ENCODE peak calls at places on chromosomes 2 and 18, in seven cellular contexts. One of them, this sample, is unnamed.

GRCh38 chr2:233117811-233118480 is 57.8 kb downstream of the INPP5D start:
- DNase-seq in cardiac fibroblast: no peak
- DNase-seq in WERI-Rb-1: no peak
- DNase-seq in mesothelial cell of epicardium: no peak
- DNase-seq in WTC11: no peak
- DNase-seq in colonic mucosa: no peak
- DNase-seq in fibroblast of pulmonary artery: no peak
- DNase-seq in this sample: no peak

GRCh38 chr2:112787729-112788401 is 3.6 kb upstream of the IL1A start:
- DNase-seq in fibroblast of pulmonary artery: no peak
- DNase-seq in WERI-Rb-1: no peak
- DNase-seq in WTC11: no peak
- DNase-seq in mesothelial cell of epicardium: no peak
- DNase-seq in cardiac fibroblast: no peak
- DNase-seq in colonic mucosa: no peak
- DNase-seq in this sample: no peak

GRCh38 chr18:32287249-32287648 is 97.4 kb downstream of the MEP1B start:
- DNase-seq in colonic mucosa: no peak
- DNase-seq in WTC11: no peak
- DNase-seq in fibroblast of pulmonary artery: no peak
- DNase-seq in WERI-Rb-1: no peak
- DNase-seq in cardiac fibroblast: no peak
- DNase-seq in mesothelial cell of epicardium: no peak
- DNase-seq in this sample: no peak

GRCh38 chr2:148528356-148529064 is 116.0 kb upstream of the EPC2 start:
- DNase-seq in fibroblast of pulmonary artery: no peak
- DNase-seq in cardiac fibroblast: no peak
- DNase-seq in colonic mucosa: no peak
- DNase-seq in mesothelial cell of epicardium: no peak
- DNase-seq in WERI-Rb-1: no peak
- DNase-seq in WTC11: no peak
- DNase-seq in this sample: no peak

GRCh38 chr2:30408961-30409387 is 38.1 kb upstream of the LCLAT1 start:
- DNase-seq in fibroblast of pulmonary artery: peak
- DNase-seq in colonic mucosa: no peak
- DNase-seq in cardiac fibroblast: peak
- DNase-seq in mesothelial cell of epicardium: no peak
- DNase-seq in WERI-Rb-1: no peak
- DNase-seq in WTC11: no peak
- DNase-seq in this sample: no peak

GRCh38 chr2:9764153-9764778 is 79.0 kb upstream of the TAF1B start:
- DNase-seq in cardiac fibroblast: no peak
- DNase-seq in WTC11: no peak
- DNase-seq in WERI-Rb-1: no peak
- DNase-seq in fibroblast of pulmonary artery: no peak
- DNase-seq in mesothelial cell of epicardium: no peak
- DNase-seq in colonic mucosa: no peak
- DNase-seq in this sample: no peak

GRCh38 chr2:68767996-68768395 is 33.4 kb downstream of the ARHGAP25 start:
- DNase-seq in mesothelial cell of epicardium: no peak
- DNase-seq in colonic mucosa: no peak
- DNase-seq in cardiac fibroblast: no peak
- DNase-seq in fibroblast of pulmonary artery: no peak
- DNase-seq in WERI-Rb-1: no peak
- DNase-seq in WTC11: no peak
- DNase-seq in this sample: no peak

GRCh38 chr2:222320441-222321395 is 21.9 kb upstream of the PAX3 start:
- DNase-seq in WERI-Rb-1: no peak
- DNase-seq in WTC11: no peak
- DNase-seq in mesothelial cell of epicardium: peak
- DNase-seq in colonic mucosa: peak
- DNase-seq in cardiac fibroblast: no peak
- DNase-seq in fibroblast of pulmonary artery: no peak
- DNase-seq in this sample: peak

GRCh38 chr2:147076634-147077033 is 768.2 kb upstream of the ACVR2A start:
- DNase-seq in colonic mucosa: no peak
- DNase-seq in mesothelial cell of epicardium: no peak
- DNase-seq in WTC11: no peak
- DNase-seq in WERI-Rb-1: no peak
- DNase-seq in cardiac fibroblast: peak
- DNase-seq in fibroblast of pulmonary artery: peak
- DNase-seq in this sample: no peak

GRCh38 chr2:104701471-104701911 is 152.4 kb upstream of the POU3F3 start:
- DNase-seq in WTC11: no peak
- DNase-seq in mesothelial cell of epicardium: no peak
- DNase-seq in WERI-Rb-1: no peak
- DNase-seq in colonic mucosa: no peak
- DNase-seq in fibroblast of pulmonary artery: no peak
- DNase-seq in cardiac fibroblast: no peak
- DNase-seq in this sample: no peak

GRCh38 chr18:22900558-22901183 is 32.5 kb upstream of the RBBP8 start:
- DNase-seq in cardiac fibroblast: no peak
- DNase-seq in fibroblast of pulmonary artery: peak
- DNase-seq in colonic mucosa: no peak
- DNase-seq in WERI-Rb-1: no peak
- DNase-seq in WTC11: no peak
- DNase-seq in mesothelial cell of epicardium: no peak
- DNase-seq in this sample: no peak

GRCh38 chr2:103823847-103824246 is 1030.1 kb upstream of the POU3F3 start:
- DNase-seq in colonic mucosa: no peak
- DNase-seq in WERI-Rb-1: no peak
- DNase-seq in WTC11: no peak
- DNase-seq in fibroblast of pulmonary artery: no peak
- DNase-seq in cardiac fibroblast: no peak
- DNase-seq in mesothelial cell of epicardium: no peak
- DNase-seq in this sample: no peak

GRCh38 chr2:10597956-10598355 is 91.8 kb downstream of the NOL10 start:
- DNase-seq in fibroblast of pulmonary artery: no peak
- DNase-seq in mesothelial cell of epicardium: no peak
- DNase-seq in cardiac fibroblast: no peak
- DNase-seq in colonic mucosa: no peak
- DNase-seq in WTC11: no peak
- DNase-seq in WERI-Rb-1: no peak
- DNase-seq in this sample: no peak

GRCh38 chr2:227890495-227891079 is 19.2 kb downstream of the DAW1 start:
- DNase-seq in mesothelial cell of epicardium: no peak
- DNase-seq in WTC11: no peak
- DNase-seq in fibroblast of pulmonary artery: peak
- DNase-seq in colonic mucosa: no peak
- DNase-seq in WERI-Rb-1: no peak
- DNase-seq in cardiac fibroblast: peak
- DNase-seq in this sample: peak

GRCh38 chr18:35730738-35731370 is 149.3 kb downstream of the GALNT1 start:
- DNase-seq in mesothelial cell of epicardium: no peak
- DNase-seq in cardiac fibroblast: peak
- DNase-seq in fibroblast of pulmonary artery: peak
- DNase-seq in colonic mucosa: no peak
- DNase-seq in WERI-Rb-1: no peak
- DNase-seq in WTC11: no peak
- DNase-seq in this sample: peak

GRCh38 chr2:101901241-101901640 is 90.5 kb upstream of the IL1R2 start:
- DNase-seq in mesothelial cell of epicardium: no peak
- DNase-seq in fibroblast of pulmonary artery: no peak
- DNase-seq in colonic mucosa: no peak
- DNase-seq in WTC11: no peak
- DNase-seq in WERI-Rb-1: no peak
- DNase-seq in cardiac fibroblast: no peak
- DNase-seq in this sample: no peak

GRCh38 chr2:54561010-54561409 is 104.9 kb downstream of the SPTBN1 start:
- DNase-seq in mesothelial cell of epicardium: no peak
- DNase-seq in WTC11: no peak
- DNase-seq in cardiac fibroblast: no peak
- DNase-seq in WERI-Rb-1: no peak
- DNase-seq in fibroblast of pulmonary artery: no peak
- DNase-seq in colonic mucosa: no peak
- DNase-seq in this sample: no peak

GRCh38 chr18:41745166-41746049 is 209.6 kb upstream of the PIK3C3 start:
- DNase-seq in colonic mucosa: peak
- DNase-seq in WTC11: peak
- DNase-seq in fibroblast of pulmonary artery: peak
- DNase-seq in cardiac fibroblast: peak
- DNase-seq in mesothelial cell of epicardium: peak
- DNase-seq in WERI-Rb-1: peak
- DNase-seq in this sample: peak

GRCh38 chr2:8676191-8676914 is 5.5 kb upstream of the ID2 start:
- DNase-seq in colonic mucosa: peak
- DNase-seq in cardiac fibroblast: peak
- DNase-seq in WERI-Rb-1: no peak
- DNase-seq in mesothelial cell of epicardium: peak
- DNase-seq in fibroblast of pulmonary artery: peak
- DNase-seq in WTC11: peak
- DNase-seq in this sample: peak

GRCh38 chr2:8677646-8678592 is 3.9 kb upstream of the ID2 start:
- DNase-seq in mesothelial cell of epicardium: peak
- DNase-seq in fibroblast of pulmonary artery: peak
- DNase-seq in WERI-Rb-1: peak
- DNase-seq in colonic mucosa: peak
- DNase-seq in cardiac fibroblast: peak
- DNase-seq in WTC11: peak
- DNase-seq in this sample: peak

GRCh38 chr2:8675543-8675942 is 6.3 kb upstream of the ID2 start:
- DNase-seq in mesothelial cell of epicardium: no peak
- DNase-seq in cardiac fibroblast: no peak
- DNase-seq in fibroblast of pulmonary artery: no peak
- DNase-seq in WTC11: no peak
- DNase-seq in colonic mucosa: no peak
- DNase-seq in WERI-Rb-1: no peak
- DNase-seq in this sample: no peak

GRCh38 chr2:8678731-8679566 is 2.9 kb upstream of the ID2 start:
- DNase-seq in fibroblast of pulmonary artery: peak
- DNase-seq in cardiac fibroblast: peak
- DNase-seq in WTC11: peak
- DNase-seq in colonic mucosa: peak
- DNase-seq in mesothelial cell of epicardium: peak
- DNase-seq in WERI-Rb-1: peak
- DNase-seq in this sample: peak

GRCh38 chr2:8676915-8677645 is 4.8 kb upstream of the ID2 start:
- DNase-seq in colonic mucosa: peak
- DNase-seq in WTC11: no peak
- DNase-seq in WERI-Rb-1: peak
- DNase-seq in mesothelial cell of epicardium: no peak
- DNase-seq in cardiac fibroblast: no peak
- DNase-seq in fibroblast of pulmonary artery: no peak
- DNase-seq in this sample: peak
- TF ChIP-seq CTCF in colonic mucosa: no peak
- TF ChIP-seq CTCF in WTC11: no peak
- TF ChIP-seq CTCF in WERI-Rb-1: no peak
- TF ChIP-seq CTCF in mesothelial cell of epicardium: no peak
- TF ChIP-seq CTCF in cardiac fibroblast: no peak
- TF ChIP-seq CTCF in fibroblast of pulmonary artery: no peak
- TF ChIP-seq CTCF in this sample: no peak

GRCh38 chr2:152569186-152569585 is 148.1 kb downstream of the PRPF40A start:
- DNase-seq in mesothelial cell of epicardium: no peak
- DNase-seq in WERI-Rb-1: no peak
- DNase-seq in colonic mucosa: no peak
- DNase-seq in fibroblast of pulmonary artery: no peak
- DNase-seq in cardiac fibroblast: no peak
- DNase-seq in WTC11: peak
- DNase-seq in this sample: no peak
- TF ChIP-seq CTCF in mesothelial cell of epicardium: no peak
- TF ChIP-seq CTCF in WERI-Rb-1: no peak
- TF ChIP-seq CTCF in colonic mucosa: no peak
- TF ChIP-seq CTCF in fibroblast of pulmonary artery: no peak
- TF ChIP-seq CTCF in cardiac fibroblast: no peak
- TF ChIP-seq CTCF in WTC11: no peak
- TF ChIP-seq CTCF in this sample: no peak

GRCh38 chr18:52008330-52008729 is 331.7 kb upstream of the DCC start:
- DNase-seq in colonic mucosa: no peak
- DNase-seq in fibroblast of pulmonary artery: no peak
- DNase-seq in WERI-Rb-1: no peak
- DNase-seq in cardiac fibroblast: no peak
- DNase-seq in WTC11: no peak
- DNase-seq in mesothelial cell of epicardium: no peak
- DNase-seq in this sample: no peak
- TF ChIP-seq CTCF in colonic mucosa: no peak
- TF ChIP-seq CTCF in fibroblast of pulmonary artery: no peak
- TF ChIP-seq CTCF in WERI-Rb-1: no peak
- TF ChIP-seq CTCF in cardiac fibroblast: no peak
- TF ChIP-seq CTCF in WTC11: no peak
- TF ChIP-seq CTCF in mesothelial cell of epicardium: no peak
- TF ChIP-seq CTCF in this sample: no peak

DNA sequence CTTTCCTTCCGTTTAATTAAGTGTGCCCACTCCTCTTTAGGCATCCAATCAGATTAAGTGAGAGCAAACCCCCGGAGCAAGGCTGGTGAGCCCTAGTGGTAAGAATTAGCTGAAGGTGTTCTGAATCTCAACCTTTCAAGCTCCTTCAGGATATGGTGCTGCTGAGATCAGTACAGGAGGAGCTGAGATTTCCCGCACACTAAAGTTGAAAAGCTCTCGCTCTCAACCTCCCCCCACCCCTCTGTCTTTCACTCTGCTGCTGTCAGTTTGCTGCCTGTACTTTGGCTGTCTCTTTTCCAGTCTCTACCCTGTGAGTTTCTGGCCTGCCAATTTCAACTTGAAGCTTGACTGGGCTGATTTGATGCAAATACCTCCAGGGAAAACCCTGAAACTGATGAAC is 15.7 kb downstream of the ZEB2 start:
- DNase-seq in colonic mucosa: no peak
- DNase-seq in cardiac fibroblast: no peak
- DNase-seq in WERI-Rb-1: no peak
- DNase-seq in WTC11: no peak
- DNase-seq in mesothelial cell of epicardium: no peak
- DNase-seq in fibroblast of pulmonary artery: no peak
- DNase-seq in this sample: no peak
- TF ChIP-seq CTCF in colonic mucosa: no peak
- TF ChIP-seq CTCF in cardiac fibroblast: no peak
- TF ChIP-seq CTCF in WERI-Rb-1: peak
- TF ChIP-seq CTCF in WTC11: no peak
- TF ChIP-seq CTCF in mesothelial cell of epicardium: no peak
- TF ChIP-seq CTCF in fibroblast of pulmonary artery: peak
- TF ChIP-seq CTCF in this sample: no peak